ENCODE peak calls at places on chromosomes 6 and 20, in four cellular contexts. A, V, X and G are unnamed samples.

GRCh38 chr6:125931733-125932450 is 24.7 kb upstream of the HINT3 start:
- DNase-seq in V (no peak), X (no peak), A (no peak), G (peak)

GRCh38 chr20:1309439-1309847 is 19.5 kb downstream of the SDCBP2 start:
- DNase-seq in A (no peak), V (no peak), X (no peak), G (no peak)

GRCh38 chr20:3805594-3806264 is 9.6 kb downstream of the CDC25B start:
- DNase-seq in A (peak), V (no peak), X (no peak), G (no peak)

GRCh38 chr6:133106934-133107333 is 134.2 kb upstream of the EYA4 start:
- DNase-seq in A (no peak), X (no peak), V (no peak), G (no peak)

GRCh38 chr6:17998442-17998841 is 11.0 kb upstream of the KIF13A start:
- DNase-seq in A (no peak), X (no peak), V (no peak), G (no peak)

GRCh38 chr6:30163090-30163917 is at the start of gene TRIM15:
- DNase-seq in A (no peak), X (no peak), V (no peak), G (no peak)

GRCh38 chr6:106591111-106591825 is 38.0 kb downstream of the RTN4IP1 start:
- DNase-seq in V (no peak), A (no peak), X (no peak), G (peak)

GRCh38 chr6:134010400-134010799 is 42.0 kb downstream of the SLC2A12 start:
- DNase-seq in V (no peak), X (no peak), A (no peak), G (no peak)

GRCh38 chr20:23047738-23048214 is 1.7 kb downstream of the THBD start:
- DNase-seq in V (no peak), A (no peak), X (no peak), G (no peak)

GRCh38 chr6:83365931-83366330 is 64.9 kb downstream of the ME1 start:
- DNase-seq in X (no peak), V (no peak), A (no peak), G (peak)

GRCh38 chr6:21522773-21523490 is 70.6 kb upstream of the SOX4 start:
- DNase-seq in X (peak), V (no peak), A (no peak), G (no peak)

GRCh38 chr6:40326689-40327404 is 260.3 kb downstream of the LRFN2 start:
- DNase-seq in V (no peak), A (peak), X (no peak), G (no peak)

GRCh38 chr6:22146581-22147468 is 150.0 kb downstream of the PRL start:
- DNase-seq in A (no peak), V (no peak), X (peak), G (no peak)

GRCh38 chr20:18090044-18090443 is 32.3 kb upstream of the OVOL2 start:
- DNase-seq in X (no peak), A (no peak), V (no peak), G (no peak)

GRCh38 chr6:18763086-18763485 is 375.9 kb downstream of the RNF144B start:
- DNase-seq in A (no peak), V (no peak), X (no peak), G (no peak)

GRCh38 chr6:26295691-26296555 is 69.1 kb upstream of the BTN3A2 start:
- DNase-seq in A (peak), X (no peak), V (no peak), G (peak)

GRCh38 chr6:137341721-137342195 is 122.6 kb upstream of the IFNGR1 start:
- DNase-seq in X (peak), A (peak), V (peak), G (no peak)

GRCh38 chr20:19893356-19893755 is 123.8 kb upstream of the NAA20 start:
- DNase-seq in V (no peak), X (no peak), A (no peak), G (peak)